ENCODE peak calls at places on chromosome 17, in six cellular contexts. L, J, P, E, H and T are unnamed samples.

GRCh38 chr17:68955181-68955841 is at the start of gene ABCA8:
- DNase-seq in L (peak; percentile 9), P (no peak), H (peak; percentile 73), E (no peak), J (peak; percentile 58), T (no peak)

GRCh38 chr17:58351182-58351581 is 819 bp downstream of the SUPT4H1 start:
- DNase-seq in L (no peak), P (no peak), H (no peak), E (no peak), J (no peak), T (no peak)

GRCh38 chr17:58156839-58157803 is 8.9 kb downstream of the OR4D1 start:
- DNase-seq in P (no peak), E (no peak), H (peak; percentile 14), L (peak; percentile 50), J (no peak), T (peak; percentile 66)

GRCh38 chr17:38508570-38508950 is 80.3 kb downstream of the ARHGAP23 start:
- DNase-seq in H (no peak), P (no peak), L (no peak), E (no peak), J (no peak), T (no peak)

GRCh38 chr17:63999680-64000531 is 1.8 kb downstream of the PRR29 start:
- DNase-seq in E (no peak), J (no peak), P (no peak), L (no peak), H (no peak), T (no peak)

GRCh38 chr17:76138234-76138895 is 2.7 kb downstream of the FOXJ1 start:
- DNase-seq in L (peak; percentile 54), P (peak; percentile 93), J (no peak), H (no peak), E (no peak), T (no peak)

GRCh38 chr17:66415366-66416206 is 113.2 kb downstream of the PRKCA start:
- DNase-seq in E (no peak), L (no peak), H (no peak), P (peak; percentile 99), J (no peak), T (no peak)

GRCh38 chr17:45063198-45063597 is 2.1 kb downstream of the NMT1 start:
- DNase-seq in P (no peak), H (peak; percentile 45), L (no peak), J (no peak), E (peak; percentile 78), T (no peak)

GRCh38 chr17:67452681-67453554 is 75.8 kb downstream of the PITPNC1 start:
- DNase-seq in P (no peak), L (no peak), J (no peak), H (no peak), E (peak; percentile 42), T (no peak)

GRCh38 chr17:48144976-48145798 is 37.6 kb downstream of the SNX11 start:
- DNase-seq in P (no peak), E (no peak), H (no peak), J (no peak), L (no peak), T (no peak)

GRCh38 chr17:7260601-7261376 is 1.5 kb downstream of the CLDN7 start:
- DNase-seq in J (no peak), L (no peak), H (no peak), E (no peak), P (no peak), T (no peak)

GRCh38 chr17:41340934-41341861 is 9.4 kb downstream of the KRT33A start:
- DNase-seq in J (no peak), E (peak; percentile 41), P (no peak), L (no peak), H (no peak), T (no peak)

GRCh38 chr17:80446645-80447405 is 29.6 kb downstream of the NPTX1 start:
- DNase-seq in L (no peak), J (peak; percentile 58), E (no peak), H (no peak), P (no peak), T (no peak)

GRCh38 chr17:75896360-75897075 is at the start of gene TRIM65:
- DNase-seq in E (no peak), P (peak; percentile 56), H (peak; percentile 87), J (peak; percentile 74), L (peak; percentile 83), T (peak; percentile 88)

GRCh38 chr17:29444589-29444988 is 54.4 kb downstream of the TAOK1 start:
- DNase-seq in H (no peak), E (no peak), J (peak; percentile 75), L (no peak), P (no peak), T (no peak)

GRCh38 chr17:41869426-41869825 is 4.2 kb upstream of the KLHL11 start:
- DNase-seq in H (no peak), E (no peak), J (no peak), P (no peak), L (no peak), T (no peak)

GRCh38 chr17:57874434-57875108 is 24.7 kb upstream of the MRPS23 start:
- DNase-seq in J (peak; percentile 95), H (no peak), L (no peak), E (no peak), P (no peak), T (no peak)

GRCh38 chr17:12320286-12320685 is 299.6 kb downstream of the MAP2K4 start:
- DNase-seq in H (no peak), J (peak; percentile 91), E (no peak), L (peak; percentile 31), P (no peak), T (no peak)

GRCh38 chr17:21357696-21358095 is 18.5 kb upstream of the KCNJ12 start:
- DNase-seq in L (no peak), P (no peak), E (no peak), J (no peak), H (no peak), T (no peak)

GRCh38 chr17:66737524-66737923 is 97.4 kb upstream of the CACNG5 start:
- DNase-seq in P (no peak), H (no peak), L (no peak), J (peak; percentile 49), E (no peak), T (no peak)

GRCh38 chr17:5126719-5127488 is 11.1 kb downstream of the USP6 start:
- DNase-seq in H (no peak), J (no peak), L (no peak), E (no peak), P (no peak), T (no peak)

GRCh38 chr17:60305141-60305540 is 86.8 kb downstream of the USP32 start:
- DNase-seq in P (peak; percentile 39), J (no peak), E (peak; percentile 59), H (peak; percentile 44), L (peak; percentile 17), T (no peak)

GRCh38 chr17:47800686-47801085 is 20.9 kb downstream of the OSBPL7 start:
- DNase-seq in J (no peak), L (no peak), P (no peak), E (no peak), H (no peak), T (no peak)

GRCh38 chr17:60169921-60170817 is 20.4 kb downstream of the CA4 start:
- DNase-seq in H (no peak), P (peak; percentile 35), J (peak; percentile 41), E (no peak), L (no peak), T (no peak)

GRCh38 chr17:39517224-39517623 is 55.9 kb downstream of the CDK12 start:
- DNase-seq in L (no peak), J (no peak), P (no peak), H (no peak), E (no peak), T (no peak)

GRCh38 chr17:67244621-67245072 is 349 bp downstream of the HELZ start:
- DNase-seq in J (no peak), P (no peak), H (peak; percentile 43), L (no peak), E (no peak), T (peak; percentile 54)

GRCh38 chr17:79028496-79029326 is 4.7 kb downstream of the C1QTNF1 start:
- DNase-seq in J (no peak), P (peak; percentile 39), E (no peak), L (no peak), H (no peak), T (no peak)

GRCh38 chr17:74704536-74704935 is 8.2 kb downstream of the CD300LF start:
- DNase-seq in J (no peak), E (no peak), P (no peak), H (no peak), L (no peak), T (no peak)

GRCh38 chr17:15261063-15261817 is 3.9 kb downstream of the PMP22 start:
- DNase-seq in L (peak; percentile 68), P (peak; percentile 27), J (peak; percentile 60), E (no peak), H (no peak), T (peak; percentile 42)

GRCh38 chr17:80195671-80196529 is 24.2 kb downstream of the SGSH start:
- DNase-seq in L (no peak), J (no peak), H (peak; percentile 58), P (peak; percentile 48), E (no peak), T (peak; percentile 64)

DNA sequence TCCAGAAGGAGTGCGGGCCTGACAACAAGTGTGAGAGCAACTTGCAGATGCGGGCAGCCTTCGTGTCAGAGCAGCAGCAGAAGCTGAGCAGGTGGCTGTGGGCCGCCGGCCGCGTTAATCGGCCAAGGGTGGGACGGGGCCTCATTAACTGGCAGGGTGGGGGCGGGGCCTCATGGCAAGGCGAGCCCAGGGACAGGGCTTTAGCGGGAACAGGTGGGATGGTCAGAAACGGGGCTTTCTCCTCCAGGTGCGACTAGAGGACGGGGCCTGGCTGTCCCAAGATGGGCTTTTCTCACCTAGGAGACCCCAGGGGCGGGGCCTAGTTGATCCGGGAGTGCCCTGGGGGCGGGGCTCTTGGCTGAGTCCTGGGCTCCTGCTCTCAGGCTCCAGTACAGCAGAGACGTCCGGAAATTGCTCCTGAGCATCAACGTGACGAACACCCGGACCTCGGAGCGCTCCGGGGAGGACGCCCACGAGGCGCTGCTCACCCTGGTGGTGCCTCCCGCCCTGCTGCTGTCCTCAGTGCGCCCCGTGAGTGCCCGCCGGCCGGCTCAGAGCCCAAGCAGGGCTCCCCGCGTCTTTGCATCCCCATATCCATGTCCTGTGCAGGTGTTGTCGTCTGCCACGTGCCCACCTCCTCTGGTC is 18.4 kb upstream of the PDK2 start:
- DNase-seq in E (no peak), H (no peak), L (no peak), J (no peak), P (no peak), T (no peak)
- TF ChIP-seq BHLHE40 in E (no peak), H (no peak), L (no peak), J (no peak), P (no peak), T (no peak)

DNA sequence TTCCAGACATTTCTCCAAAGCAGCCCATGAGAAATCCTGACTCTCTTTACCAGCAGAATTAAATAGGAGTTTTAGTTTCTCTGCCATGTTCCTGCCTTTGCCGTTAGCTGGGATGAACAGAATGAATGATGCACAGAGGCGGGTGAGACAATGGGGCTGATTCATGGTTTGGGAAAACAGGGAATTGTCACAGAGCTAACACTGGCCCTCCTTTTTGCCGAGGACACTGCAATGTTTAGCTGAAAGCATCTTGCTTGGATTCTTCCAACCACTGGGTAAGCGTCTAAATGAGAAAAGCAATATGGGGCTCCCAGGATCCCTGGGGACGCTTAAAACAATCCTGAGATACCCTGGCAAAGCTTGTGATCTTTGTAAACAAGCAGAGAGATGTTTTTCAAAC is 12.8 kb upstream of the PAFAH1B1 start:
- DNase-seq in P (no peak), E (no peak), L (no peak), J (no peak), H (no peak), T (no peak)
- TF ChIP-seq BHLHE40 in P (no peak), E (no peak), L (no peak), J (no peak), H (no peak), T (no peak)

GRCh38 chr17:62981933-62982332 is 15.9 kb downstream of the TANC2 start:
- DNase-seq in H (no peak), L (peak; percentile 27), E (no peak), J (peak; percentile 68), P (no peak), T (no peak)
- TF ChIP-seq BHLHE40 in H (no peak), L (no peak), E (no peak), J (no peak), P (no peak), T (no peak)

GRCh38 chr17:44004761-44005526 is 522 bp downstream of the NAGS start:
- DNase-seq in L (no peak), P (no peak), E (no peak), H (no peak), J (no peak), T (no peak)
- TF ChIP-seq BHLHE40 in L (no peak), P (peak; percentile 27), E (no peak), H (no peak), J (no peak), T (no peak)